ENCODE peak calls at places on chromosomes 7 and 10, in eight cellular contexts. B is MM.1S, R is fibroblast of the aortic adventitia, P is AG04450, S is endothelial cell, E is astrocyte of the spinal cord, G is body of pancreas, C is left lung. X is an unnamed sample.

GRCh38 chr7:123871998-123872867 is 27.3 kb downstream of the HYAL4 start:
- DNase-seq in C (peak), S (peak), G (peak), P (peak), E (peak), B (peak), R (peak), X (no peak)

GRCh38 chr10:4661572-4662255 is 164.3 kb upstream of the AKR1E2 start:
- DNase-seq in G (no peak), E (no peak), C (peak), R (peak), S (no peak), B (no peak), P (no peak), X (no peak)

GRCh38 chr10:50275650-50276235 is 24.4 kb upstream of the ASAH2 start:
- DNase-seq in C (no peak), R (peak), S (peak), G (peak), E (no peak), B (peak), P (no peak), X (no peak)

GRCh38 chr10:110311357-110311949 is 6.7 kb upstream of the SMNDC1 start:
- DNase-seq in B (peak), C (no peak), P (peak), G (peak), R (peak), S (peak), E (peak), X (no peak)

GRCh38 chr7:146375155-146375554 is 258.6 kb downstream of the CNTNAP2 start:
- DNase-seq in G (no peak), S (no peak), C (no peak), B (no peak), E (no peak), R (no peak), P (no peak), X (no peak)

GRCh38 chr10:43056568-43057011 is 20.3 kb upstream of the RET start:
- DNase-seq in B (no peak), S (no peak), G (peak), C (peak), R (no peak), P (no peak), E (no peak), X (peak)

GRCh38 chr10:43706166-43706565 is 57.5 kb upstream of the ZNF32 start:
- DNase-seq in S (no peak), E (no peak), P (no peak), B (no peak), G (no peak), C (no peak), R (no peak), X (no peak)

GRCh38 chr10:4079796-4080195 is 294.8 kb upstream of the KLF6 start:
- DNase-seq in B (no peak), P (no peak), E (no peak), C (no peak), S (no peak), G (no peak), R (no peak), X (no peak)

DNA sequence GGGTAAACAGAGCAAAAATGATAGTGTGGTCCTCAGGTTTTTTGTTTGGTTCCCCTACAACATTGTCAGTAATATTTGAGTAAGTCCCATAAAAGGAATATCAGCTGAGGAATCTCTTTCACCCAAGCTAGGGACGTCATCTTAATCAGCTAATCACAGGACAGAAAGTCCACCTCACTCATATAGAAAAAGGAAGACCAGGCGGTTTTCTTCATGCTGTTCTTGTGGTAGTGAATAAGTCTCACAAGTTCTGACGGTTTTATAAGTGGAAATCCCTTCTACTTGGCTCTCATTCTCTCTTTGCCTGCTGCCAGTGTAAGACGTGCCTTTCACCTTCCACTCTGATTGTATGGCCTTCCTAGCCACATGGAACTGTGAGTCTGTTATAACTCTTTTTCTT is 308.1 kb upstream of the PFKP start:
- DNase-seq in S (no peak), E (no peak), B (no peak), C (no peak), R (no peak), G (no peak), P (no peak), X (no peak)
- TF ChIP-seq CTCF in S (no peak), E (no peak), B (no peak), C (no peak), R (no peak), G (no peak), P (no peak), X (no peak)

GRCh38 chr10:1464866-1465265 is 272.5 kb downstream of the ADARB2 start:
- DNase-seq in S (no peak), E (no peak), G (no peak), C (no peak), B (peak), R (no peak), P (no peak), X (no peak)
- TF ChIP-seq CTCF in S (no peak), E (no peak), G (no peak), C (no peak), B (no peak), R (no peak), P (no peak), X (no peak)

GRCh38 chr7:76069238-76069638 is 21.3 kb downstream of the MDH2 start:
- DNase-seq in G (peak), B (no peak), E (peak), S (no peak), R (peak), C (peak), P (peak), X (no peak)
- TF ChIP-seq CTCF in G (peak), B (no peak), E (peak), S (no peak), R (peak), C (no peak), P (peak), X (no peak)

GRCh38 chr10:35635576-35635975 is 6.5 kb downstream of the FZD8 start:
- DNase-seq in C (no peak), E (peak), B (peak), P (peak), G (peak), S (peak), R (peak), X (no peak)
- TF ChIP-seq CTCF in C (peak), E (peak), B (peak), P (peak), G (peak), S (peak), R (peak), X (peak)

GRCh38 chr10:101047268-101047667 is 14.5 kb upstream of the KAZALD1 start:
- DNase-seq in E (no peak), B (no peak), C (no peak), R (no peak), G (no peak), P (no peak), S (no peak), X (no peak)

GRCh38 chr10:101050206-101051069 is 11.4 kb upstream of the KAZALD1 start:
- DNase-seq in B (peak), S (peak), C (peak), P (no peak), E (peak), R (peak), G (peak), X (no peak)

GRCh38 chr10:101046332-101047238 is 15.2 kb upstream of the KAZALD1 start:
- DNase-seq in B (no peak), C (no peak), P (no peak), R (no peak), S (no peak), E (no peak), G (no peak), X (no peak)

GRCh38 chr10:101052285-101052684 is 9.5 kb upstream of the KAZALD1 start:
- DNase-seq in C (no peak), B (no peak), S (no peak), P (no peak), E (peak), G (no peak), R (peak), X (no peak)

DNA sequence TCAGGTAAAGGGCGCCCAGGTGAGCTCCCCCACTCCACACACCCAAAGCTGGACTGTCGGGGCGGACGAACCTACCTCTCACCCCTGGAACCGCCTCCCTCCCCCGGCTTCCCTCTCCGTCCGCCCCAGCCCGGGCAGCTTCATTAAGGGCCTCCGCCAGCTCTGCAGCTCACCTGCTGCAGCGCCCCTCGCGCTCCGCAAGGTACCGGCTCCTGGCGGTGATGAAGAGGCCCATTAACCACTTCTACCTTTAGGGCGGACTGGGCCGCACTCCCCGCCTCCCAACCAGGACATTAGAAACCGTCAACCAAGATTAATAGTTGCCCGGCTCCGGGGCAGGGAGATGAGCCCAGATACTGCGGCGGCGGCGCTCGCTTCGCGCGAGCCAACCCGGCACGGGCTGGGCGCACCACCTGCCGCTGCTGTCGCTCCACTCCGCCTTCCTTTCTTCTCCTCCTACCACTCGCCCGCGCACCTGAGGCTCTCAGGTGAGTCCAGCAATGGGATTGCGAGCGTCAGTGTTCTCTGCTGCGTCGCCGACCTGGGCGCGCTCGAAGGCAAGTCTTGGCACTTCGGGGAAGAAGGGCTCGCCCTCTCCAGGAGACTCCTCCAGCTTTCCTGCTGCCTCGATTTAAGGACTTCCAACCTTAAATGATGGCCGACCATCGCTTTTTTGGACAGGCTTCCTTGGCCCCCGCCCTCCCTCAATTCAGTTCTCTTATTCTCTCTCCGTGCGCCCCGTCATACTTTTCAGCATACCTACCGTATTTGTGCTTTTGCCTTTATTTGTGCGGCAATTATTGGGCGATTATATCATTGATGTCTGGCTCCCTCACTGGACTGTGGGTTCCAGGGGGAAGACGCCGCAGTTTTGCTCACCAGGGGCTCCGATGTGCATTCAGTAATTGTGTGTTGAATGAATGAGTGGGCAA is 13.6 kb upstream of the KAZALD1 start:
- DNase-seq in R (no peak), E (no peak), B (no peak), S (no peak), G (no peak), P (no peak), C (no peak), X (no peak)
- TF ChIP-seq CTCF in R (no peak), E (peak), B (no peak), S (no peak), G (no peak), P (no peak), C (no peak), X (no peak)

X was measured in CD14-positive monocyte.